ENCODE peak calls at places on chromosome 18, in nine cellular contexts. One of them, this sample, is unnamed.

GRCh38 chr18:70663141-70663540 is 374.3 kb downstream of the SOCS6 start:
- DNase-seq in RCC 7860: no peak
- DNase-seq in pancreas: no peak
- DNase-seq in caudate nucleus: no peak
- DNase-seq in brain microvascular endothelial cell: no peak
- DNase-seq in frontal cortex: no peak
- DNase-seq in putamen: no peak
- DNase-seq in endothelial cell: no peak
- DNase-seq in fibroblast of mammary gland: peak; percentile 4
- DNase-seq in this sample: no peak

GRCh38 chr18:75489493-75490190 is 62.1 kb upstream of the SMIM21 start:
- DNase-seq in brain microvascular endothelial cell: peak; percentile 90
- DNase-seq in caudate nucleus: no peak
- DNase-seq in endothelial cell: no peak
- DNase-seq in pancreas: no peak
- DNase-seq in RCC 7860: peak; percentile 84
- DNase-seq in fibroblast of mammary gland: peak; percentile 97
- DNase-seq in putamen: no peak
- DNase-seq in frontal cortex: no peak
- DNase-seq in this sample: no peak

GRCh38 chr18:25313274-25313673 is 38.7 kb downstream of the ZNF521 start:
- DNase-seq in pancreas: no peak
- DNase-seq in frontal cortex: no peak
- DNase-seq in RCC 7860: no peak
- DNase-seq in putamen: no peak
- DNase-seq in brain microvascular endothelial cell: no peak
- DNase-seq in caudate nucleus: no peak
- DNase-seq in endothelial cell: no peak
- DNase-seq in fibroblast of mammary gland: no peak
- DNase-seq in this sample: no peak

GRCh38 chr18:79769698-79770500 is 27.8 kb upstream of the KCNG2 start:
- DNase-seq in fibroblast of mammary gland: no peak
- DNase-seq in putamen: no peak
- DNase-seq in caudate nucleus: no peak
- DNase-seq in endothelial cell: no peak
- DNase-seq in frontal cortex: no peak
- DNase-seq in brain microvascular endothelial cell: no peak
- DNase-seq in pancreas: no peak
- DNase-seq in RCC 7860: no peak
- DNase-seq in this sample: peak; percentile 1

GRCh38 chr18:26453370-26454030 is 94.9 kb downstream of the KCTD1 start:
- DNase-seq in frontal cortex: no peak
- DNase-seq in fibroblast of mammary gland: no peak
- DNase-seq in caudate nucleus: no peak
- DNase-seq in pancreas: no peak
- DNase-seq in endothelial cell: no peak
- DNase-seq in brain microvascular endothelial cell: no peak
- DNase-seq in putamen: no peak
- DNase-seq in RCC 7860: peak; percentile 88
- DNase-seq in this sample: no peak

GRCh38 chr18:8029731-8030130 is 462.6 kb downstream of the PTPRM start:
- DNase-seq in fibroblast of mammary gland: no peak
- DNase-seq in RCC 7860: no peak
- DNase-seq in caudate nucleus: no peak
- DNase-seq in frontal cortex: no peak
- DNase-seq in brain microvascular endothelial cell: no peak
- DNase-seq in pancreas: no peak
- DNase-seq in putamen: no peak
- DNase-seq in endothelial cell: no peak
- DNase-seq in this sample: no peak

GRCh38 chr18:45201029-45201428 is 414.2 kb upstream of the SLC14A2 start:
- DNase-seq in putamen: no peak
- DNase-seq in caudate nucleus: no peak
- DNase-seq in endothelial cell: no peak
- DNase-seq in brain microvascular endothelial cell: no peak
- DNase-seq in pancreas: no peak
- DNase-seq in fibroblast of mammary gland: no peak
- DNase-seq in frontal cortex: no peak
- DNase-seq in RCC 7860: no peak
- DNase-seq in this sample: no peak

GRCh38 chr18:43277164-43277600 is at the start of gene SYT4:
- DNase-seq in brain microvascular endothelial cell: peak; percentile 74
- DNase-seq in RCC 7860: no peak
- DNase-seq in caudate nucleus: peak; percentile 73
- DNase-seq in putamen: peak; percentile 79
- DNase-seq in frontal cortex: peak; percentile 4
- DNase-seq in endothelial cell: peak; percentile 77
- DNase-seq in pancreas: peak; percentile 21
- DNase-seq in fibroblast of mammary gland: peak; percentile 36
- DNase-seq in this sample: no peak

GRCh38 chr18:28359177-28359576 is 182.2 kb upstream of the CDH2 start:
- DNase-seq in putamen: no peak
- DNase-seq in pancreas: no peak
- DNase-seq in frontal cortex: no peak
- DNase-seq in brain microvascular endothelial cell: no peak
- DNase-seq in fibroblast of mammary gland: no peak
- DNase-seq in RCC 7860: no peak
- DNase-seq in caudate nucleus: no peak
- DNase-seq in endothelial cell: no peak
- DNase-seq in this sample: no peak

GRCh38 chr18:66043009-66043408 is 292.2 kb downstream of the CDH7 start:
- DNase-seq in pancreas: no peak
- DNase-seq in brain microvascular endothelial cell: no peak
- DNase-seq in frontal cortex: no peak
- DNase-seq in caudate nucleus: no peak
- DNase-seq in putamen: no peak
- DNase-seq in endothelial cell: no peak
- DNase-seq in fibroblast of mammary gland: no peak
- DNase-seq in RCC 7860: no peak
- DNase-seq in this sample: no peak

GRCh38 chr18:23585007-23585871 is 1.1 kb downstream of the NPC1 start:
- DNase-seq in caudate nucleus: no peak
- DNase-seq in pancreas: no peak
- DNase-seq in frontal cortex: no peak
- DNase-seq in RCC 7860: no peak
- DNase-seq in fibroblast of mammary gland: peak; percentile 56
- DNase-seq in endothelial cell: peak; percentile 4
- DNase-seq in putamen: no peak
- DNase-seq in brain microvascular endothelial cell: no peak
- DNase-seq in this sample: peak; percentile 13

GRCh38 chr18:12376034-12376717 is 851 bp downstream of the AFG3L2 start:
- DNase-seq in brain microvascular endothelial cell: peak; percentile 18
- DNase-seq in pancreas: no peak
- DNase-seq in putamen: no peak
- DNase-seq in caudate nucleus: no peak
- DNase-seq in fibroblast of mammary gland: peak; percentile 26
- DNase-seq in RCC 7860: no peak
- DNase-seq in frontal cortex: no peak
- DNase-seq in endothelial cell: peak; percentile 10
- DNase-seq in this sample: peak; percentile 43

GRCh38 chr18:10119528-10119927 is 205.7 kb downstream of the VAPA start:
- DNase-seq in caudate nucleus: no peak
- DNase-seq in fibroblast of mammary gland: no peak
- DNase-seq in RCC 7860: no peak
- DNase-seq in brain microvascular endothelial cell: no peak
- DNase-seq in frontal cortex: no peak
- DNase-seq in putamen: no peak
- DNase-seq in pancreas: no peak
- DNase-seq in endothelial cell: no peak
- DNase-seq in this sample: no peak

GRCh38 chr18:58860747-58861224 is 3.9 kb upstream of the ZNF532 start:
- DNase-seq in fibroblast of mammary gland: no peak
- DNase-seq in putamen: peak; percentile 47
- DNase-seq in pancreas: no peak
- DNase-seq in brain microvascular endothelial cell: no peak
- DNase-seq in caudate nucleus: no peak
- DNase-seq in frontal cortex: no peak
- DNase-seq in RCC 7860: no peak
- DNase-seq in endothelial cell: no peak
- DNase-seq in this sample: no peak

GRCh38 chr18:388198-388597 is 112.3 kb downstream of the COLEC12 start:
- DNase-seq in caudate nucleus: no peak
- DNase-seq in fibroblast of mammary gland: no peak
- DNase-seq in putamen: no peak
- DNase-seq in endothelial cell: no peak
- DNase-seq in frontal cortex: no peak
- DNase-seq in pancreas: no peak
- DNase-seq in RCC 7860: no peak
- DNase-seq in brain microvascular endothelial cell: no peak
- DNase-seq in this sample: no peak

GRCh38 chr18:29311580-29311979 is 1134.7 kb upstream of the CDH2 start:
- DNase-seq in frontal cortex: no peak
- DNase-seq in putamen: no peak
- DNase-seq in caudate nucleus: no peak
- DNase-seq in RCC 7860: no peak
- DNase-seq in endothelial cell: no peak
- DNase-seq in fibroblast of mammary gland: no peak
- DNase-seq in pancreas: no peak
- DNase-seq in brain microvascular endothelial cell: no peak
- DNase-seq in this sample: no peak

GRCh38 chr18:37414816-37415215 is 150.8 kb downstream of the CELF4 start:
- DNase-seq in RCC 7860: no peak
- DNase-seq in brain microvascular endothelial cell: no peak
- DNase-seq in fibroblast of mammary gland: no peak
- DNase-seq in endothelial cell: no peak
- DNase-seq in putamen: no peak
- DNase-seq in frontal cortex: no peak
- DNase-seq in caudate nucleus: no peak
- DNase-seq in pancreas: no peak
- DNase-seq in this sample: no peak

GRCh38 chr18:62596145-62597005 is 73.5 kb downstream of the ZCCHC2 start:
- DNase-seq in endothelial cell: peak; percentile 59
- DNase-seq in brain microvascular endothelial cell: no peak
- DNase-seq in frontal cortex: no peak
- DNase-seq in RCC 7860: no peak
- DNase-seq in caudate nucleus: no peak
- DNase-seq in pancreas: no peak
- DNase-seq in fibroblast of mammary gland: peak; percentile 25
- DNase-seq in putamen: no peak
- DNase-seq in this sample: no peak